ENCODE peak calls at places on chromosomes 12 and 14, in ten cellular contexts. U is fibroblast of lung, Y is astrocyte, L is neural progenitor cell, V is PC-3, Q is keratinocyte, W is colonic mucosa, O is GM12878, I is GM23248, S is neuronal stem cell. M is an unnamed sample.

GRCh38 chr12:52915637-52916036 is 10.8 kb upstream of the KRT8 start:
- DNase-seq in U (no peak), Y (no peak), L (no peak), V (no peak), Q (no peak), W (no peak), O (no peak), I (no peak), S (no peak), M (no peak)

GRCh38 chr14:74917646-74918081 is 5.4 kb downstream of the RPS6KL1 start:
- DNase-seq in U (no peak), Y (peak; percentile 6), L (no peak), V (no peak), Q (no peak), W (no peak), O (no peak), I (no peak), S (no peak), M (no peak)

GRCh38 chr12:2615665-2616387 is 178.9 kb upstream of the FKBP4 start:
- DNase-seq in U (peak; percentile 84), Y (peak; percentile 85), L (peak; percentile 21), V (no peak), Q (no peak), W (no peak), O (no peak), I (no peak), S (no peak), M (peak; percentile 69)

GRCh38 chr14:65000868-65001600 is 14.3 kb downstream of the FNTB start:
- DNase-seq in U (no peak), Y (peak; percentile 79), L (no peak), V (no peak), Q (no peak), W (no peak), O (no peak), I (peak; percentile 38), S (no peak), M (no peak)

GRCh38 chr12:5438671-5439200 is 6.8 kb downstream of the NTF3 start:
- DNase-seq in U (no peak), Y (peak; percentile 68), L (no peak), V (no peak), Q (no peak), W (no peak), O (no peak), I (peak; percentile 66), S (no peak), M (no peak)

GRCh38 chr12:52207895-52208294 is 16.1 kb upstream of the KRT80 start:
- DNase-seq in U (peak; percentile 36), Y (peak; percentile 45), L (no peak), V (peak; percentile 64), Q (no peak), W (no peak), O (no peak), I (peak; percentile 86), S (no peak), M (peak; percentile 55)

GRCh38 chr14:75978249-75978731 is 3.5 kb downstream of the TGFB3 start:
- DNase-seq in U (no peak), Y (no peak), L (no peak), V (no peak), Q (no peak), W (no peak), O (no peak), I (peak; percentile 12), S (no peak), M (peak; percentile 56)

GRCh38 chr12:108752387-108752786 is 21.1 kb upstream of the CORO1C start:
- DNase-seq in U (peak; percentile 68), Y (no peak), L (no peak), V (no peak), Q (no peak), W (no peak), O (no peak), I (no peak), S (no peak), M (peak; percentile 17)

GRCh38 chr12:132186208-132186856 is 42.1 kb downstream of the NOC4L start:
- DNase-seq in U (no peak), Y (no peak), L (no peak), V (no peak), Q (no peak), W (no peak), O (no peak), I (no peak), S (no peak), M (no peak)

GRCh38 chr14:50773632-50774541 is 57.1 kb downstream of the NIN start:
- DNase-seq in U (peak; percentile 64), Y (peak; percentile 9), L (peak; percentile 71), V (peak; percentile 91), Q (peak; percentile 33), W (peak; percentile 41), O (no peak), I (peak; percentile 65), S (peak; percentile 55), M (peak; percentile 91)

GRCh38 chr12:112303004-112303403 is 79.2 kb downstream of the HECTD4 start:
- DNase-seq in U (peak; percentile 58), Y (peak; percentile 84), L (no peak), V (peak; percentile 65), Q (peak; percentile 33), W (no peak), O (peak; percentile 91), I (peak; percentile 71), S (no peak), M (peak; percentile 67)

GRCh38 chr14:90427848-90428426 is 31.1 kb downstream of the CALM1 start:
- DNase-seq in U (no peak), Y (no peak), L (no peak), V (no peak), Q (no peak), W (no peak), O (no peak), I (no peak), S (no peak), M (no peak)

GRCh38 chr12:32551058-32551457 is 128.0 kb upstream of the DNM1L start:
- DNase-seq in U (no peak), Y (no peak), L (no peak), V (no peak), Q (no peak), W (no peak), O (no peak), I (no peak), S (no peak), M (peak; percentile 20)

GRCh38 chr12:122064780-122065588 is 13.6 kb upstream of the MLXIP start:
- DNase-seq in U (peak; percentile 81), Y (peak; percentile 80), L (peak; percentile 57), V (peak; percentile 63), Q (no peak), W (peak; percentile 54), O (no peak), I (peak; percentile 71), S (no peak), M (peak; percentile 90)

GRCh38 chr12:103952497-103952896 is 13.2 kb upstream of the TDG start:
- DNase-seq in U (no peak), Y (no peak), L (no peak), V (no peak), Q (no peak), W (no peak), O (no peak), I (no peak), S (no peak), M (no peak)

GRCh38 chr14:21047378-21047781 is 5.2 kb downstream of the RNASE7 start:
- DNase-seq in U (no peak), Y (peak; percentile 67), L (no peak), V (no peak), Q (no peak), W (no peak), O (no peak), I (peak; percentile 63), S (no peak), M (no peak)
- H3K27ac ChIP-seq in U (no peak overlapping the region), Y (no peak overlapping the region), L (no peak overlapping the region), V (no peak overlapping the region), Q (no peak overlapping the region), W (no peak overlapping the region), O (no peak overlapping the region), I (peak overlapping the region; percentile 54), S (no peak overlapping the region), M (no peak overlapping the region)

GRCh38 chr12:57090456-57090855 is 1.5 kb downstream of the NAB2 start:
- DNase-seq in U (no peak), Y (no peak), L (no peak), V (no peak), Q (no peak), W (no peak), O (no peak), I (peak; percentile 51), S (no peak), M (no peak)
- H3K9ac ChIP-seq in U (peak overlapping the region; percentile 44), Y (peak overlapping the region; percentile 94), L (no peak overlapping the region), V (no peak overlapping the region), Q (peak overlapping the region; percentile 84), W (peak overlapping the region; percentile 40), O (peak overlapping the region; percentile 70), I (peak overlapping the region; percentile 89), S (peak overlapping the region; percentile 1), M (no peak overlapping the region)

GRCh38 chr12:42749239-42749638 is 159.7 kb upstream of the PRICKLE1 start:
- DNase-seq in U (no peak), Y (no peak), L (no peak), V (no peak), Q (no peak), W (no peak), O (no peak), I (no peak), S (no peak), M (no peak)
- H3K27me3 ChIP-seq in U (no peaks in the 10 kb centered on the region), Y (no peaks in the 10 kb centered on the region), L (no peaks in the 10 kb centered on the region), V (no peaks in the 10 kb centered on the region), Q (no peaks in the 10 kb centered on the region), W (no peaks in the 10 kb centered on the region), O (no peaks in the 10 kb centered on the region), I (no peaks in the 10 kb centered on the region), S (no peaks in the 10 kb centered on the region), M (no peaks in the 10 kb centered on the region)

GRCh38 chr14:25122843-25123242 is 72.9 kb upstream of the STXBP6 start:
- DNase-seq in U (no peak), Y (no peak), L (no peak), V (no peak), Q (no peak), W (no peak), O (no peak), I (no peak), S (no peak), M (no peak)

GRCh38 chr14:25121342-25122129 is 71.6 kb upstream of the STXBP6 start:
- DNase-seq in U (peak; percentile 92), Y (peak; percentile 91), L (no peak), V (no peak), Q (no peak), W (no peak), O (no peak), I (peak; percentile 95), S (no peak), M (no peak)

GRCh38 chr14:25120261-25120660 is 70.3 kb upstream of the STXBP6 start:
- DNase-seq in U (no peak), Y (peak; percentile 42), L (no peak), V (no peak), Q (no peak), W (no peak), O (no peak), I (peak; percentile 40), S (no peak), M (no peak)

GRCh38 chr14:25118671-25119070 is 68.7 kb upstream of the STXBP6 start:
- DNase-seq in U (no peak), Y (no peak), L (no peak), V (no peak), Q (no peak), W (no peak), O (no peak), I (no peak), S (no peak), M (no peak)

DNA sequence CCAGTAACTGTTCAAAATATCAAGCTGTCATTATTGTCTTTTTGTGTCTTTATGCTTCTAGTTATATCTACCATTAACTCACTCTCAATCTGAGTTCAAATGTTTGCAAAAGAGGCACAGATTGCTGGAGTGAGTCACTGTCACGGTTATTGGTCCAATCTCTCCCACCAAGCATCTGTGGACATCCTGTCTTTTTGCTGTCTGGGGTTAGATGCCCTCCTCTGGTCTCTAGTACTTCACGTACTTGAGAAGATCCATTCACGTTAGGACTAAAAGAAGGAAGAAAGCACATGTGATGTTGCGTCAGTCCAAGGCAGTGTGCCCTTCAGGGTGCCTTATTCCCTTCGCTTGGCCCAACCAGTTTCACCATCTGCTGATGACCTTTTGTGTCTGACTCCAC is 72.2 kb upstream of the STXBP6 start:
- DNase-seq in U (no peak), Y (no peak), L (no peak), V (no peak), Q (no peak), W (no peak), O (no peak), I (peak; percentile 69), S (no peak), M (no peak)
- H3K27ac ChIP-seq in U (peak overlapping the region; percentile 78), Y (peak overlapping the region; percentile 56), L (no peak overlapping the region), V (no peak overlapping the region), Q (no peak overlapping the region), W (no peak overlapping the region), O (no peak overlapping the region), I (peak overlapping the region; percentile 85), S (no peak overlapping the region), M (no peak overlapping the region)